ENCODE peak calls at places on chromosomes 13 and 19, in four cellular contexts. C is OCI-LY7, B is cardiac muscle cell, O is right atrium auricular region. G is an unnamed sample.

GRCh38 chr13:26693749-26694463 is 66.7 kb downstream of the GPR12 start:
- DNase-seq in O (no peak), C (no peak), B (no peak), G (no peak)

GRCh38 chr19:28406966-28407365 is 806.0 kb downstream of the UQCRFS1 start:
- DNase-seq in C (no peak), B (no peak), O (no peak), G (no peak)

GRCh38 chr19:22600690-22601648 is 33.2 kb upstream of the ZNF492 start:
- DNase-seq in C (no peak), O (peak; percentile 13), B (no peak), G (no peak)

GRCh38 chr13:75685239-75685697 is 49.1 kb downstream of the LMO7 start:
- DNase-seq in O (no peak), B (no peak), C (no peak), G (no peak)

GRCh38 chr19:4064073-4064550 is 2.6 kb downstream of the ZBTB7A start:
- DNase-seq in B (peak; percentile 20), C (no peak), O (no peak), G (no peak)

GRCh38 chr13:97226788-97227627 is 4.9 kb downstream of the MBNL2 start:
- DNase-seq in C (peak; percentile 24), B (no peak), O (no peak), G (peak; percentile 71)

GRCh38 chr13:95573226-95573625 is 20.7 kb downstream of the CLDN10 start:
- DNase-seq in O (no peak), B (no peak), C (no peak), G (no peak)

GRCh38 chr19:38596057-38596981 is 21.4 kb downstream of the MAP4K1 start:
- DNase-seq in O (no peak), B (peak; percentile 90), C (no peak), G (no peak)

GRCh38 chr19:38134538-38135149 is 89.4 kb downstream of the DPF1 start:
- DNase-seq in O (no peak), C (peak; percentile 57), B (peak; percentile 67), G (peak; percentile 53)

GRCh38 chr19:16385821-16386220 is 61.2 kb downstream of the KLF2 start:
- DNase-seq in C (no peak), O (no peak), B (no peak), G (no peak)

GRCh38 chr19:7888145-7888825 is at the start of gene LRRC8E:
- DNase-seq in B (peak; percentile 76), O (no peak), C (no peak), G (no peak)

GRCh38 chr13:27466513-27466912 is 16.1 kb upstream of the MTIF3 start:
- DNase-seq in O (no peak), C (no peak), B (no peak), G (no peak)

GRCh38 chr13:94093652-94094310 is 385.7 kb downstream of the DCT start:
- DNase-seq in C (no peak), B (no peak), O (no peak), G (no peak)

GRCh38 chr13:106350208-106350607 is 185.3 kb downstream of the EFNB2 start:
- DNase-seq in O (no peak), C (no peak), B (no peak), G (no peak)

GRCh38 chr19:28727133-28727834 is 485.7 kb downstream of the UQCRFS1 start:
- DNase-seq in C (no peak), O (no peak), B (peak; percentile 66), G (peak; percentile 37)

GRCh38 chr19:13830761-13831481 is 35.7 kb downstream of the ZSWIM4 start:
- DNase-seq in C (no peak), B (no peak), O (no peak), G (no peak)

GRCh38 chr19:46678110-46678732 is 17.2 kb upstream of the DACT3 start:
- DNase-seq in C (peak; percentile 78), B (peak; percentile 36), O (no peak), G (peak; percentile 65)

GRCh38 chr13:99196466-99197256 is 4.0 kb upstream of the UBAC2 start:
- DNase-seq in C (peak; percentile 49), O (no peak), B (no peak), G (peak; percentile 65)

GRCh38 chr19:33426621-33427475 is 53.3 kb downstream of the CEBPG start:
- DNase-seq in C (no peak), B (peak; percentile 18), O (no peak), G (no peak)

GRCh38 chr13:41751277-41751676 is 209.6 kb downstream of the VWA8 start:
- DNase-seq in O (no peak), B (peak; percentile 58), C (no peak), G (no peak)

GRCh38 chr13:112999414-113000177 is 30.6 kb downstream of the MCF2L start:
- DNase-seq in B (no peak), O (no peak), C (no peak), G (no peak)

GRCh38 chr13:112996671-112997091 is 27.7 kb downstream of the MCF2L start:
- DNase-seq in O (no peak), C (no peak), B (no peak), G (no peak)

GRCh38 chr13:112995395-112996091 is 26.5 kb downstream of the MCF2L start:
- DNase-seq in C (no peak), O (no peak), B (peak; percentile 18), G (no peak)

GRCh38 chr13:112998506-112999280 is 29.7 kb downstream of the MCF2L start:
- DNase-seq in C (no peak), O (no peak), B (no peak), G (no peak)

GRCh38 chr13:112997188-112998135 is 28.4 kb downstream of the MCF2L start:
- DNase-seq in B (no peak), O (no peak), C (no peak), G (no peak)
- H3K4me3 ChIP-seq in B (no peak overlapping the region), O (no peak overlapping the region), C (no peak overlapping the region), G (no peak overlapping the region)

GRCh38 chr19:48186015-48186414 is 15.5 kb downstream of the ZSWIM9 start:
- DNase-seq in O (no peak), C (peak; percentile 36), B (no peak), G (no peak)
- H3K4me3 ChIP-seq in O (no peak overlapping the region), C (peak overlapping the region; percentile 58), B (no peak overlapping the region), G (no peak overlapping the region)

DNA sequence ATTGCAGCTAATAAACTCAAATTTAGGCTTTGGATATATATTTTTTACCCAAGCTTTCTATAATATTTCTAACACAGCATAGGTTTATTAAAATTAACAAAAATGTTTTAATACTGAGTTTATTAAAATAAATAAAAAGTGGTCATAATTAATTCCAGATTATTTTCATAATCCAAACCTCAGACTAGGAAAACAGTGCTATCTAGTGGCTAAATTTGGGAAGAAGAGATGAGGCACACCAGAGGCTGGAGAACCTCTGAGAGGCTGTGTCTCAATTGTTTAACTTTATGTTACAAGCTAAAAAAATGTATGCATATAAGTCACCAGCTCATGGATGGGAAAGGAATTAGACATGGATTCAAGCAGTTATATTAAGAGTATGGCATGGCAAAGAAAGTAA is 392.5 kb downstream of the DIAPH3 start:
- DNase-seq in B (peak; percentile 38), C (no peak), O (no peak), G (no peak)
- H3K4me3 ChIP-seq in B (no peak overlapping the region), C (no peak overlapping the region), O (no peak overlapping the region), G (no peak overlapping the region)

DNA sequence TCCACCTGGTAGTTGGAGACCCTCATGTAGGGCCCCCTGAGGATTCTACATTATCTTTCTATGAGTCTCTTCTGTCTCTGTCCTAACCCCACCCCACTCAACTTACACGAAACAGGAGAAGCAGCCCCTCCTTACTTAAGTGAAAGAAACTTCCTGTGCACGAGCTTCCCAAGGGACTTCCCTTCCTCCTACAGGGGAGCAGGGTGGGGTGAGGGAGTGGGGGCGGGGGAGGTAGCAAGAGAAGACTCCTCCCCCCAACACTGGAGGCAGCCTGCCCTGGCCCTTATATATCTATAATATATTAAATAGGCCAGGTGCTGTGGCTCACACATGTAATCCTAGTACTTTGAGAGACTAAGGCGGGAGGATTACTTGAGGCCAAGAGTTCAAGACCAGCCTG is 5.5 kb upstream of the PDE4C start:
- DNase-seq in B (no peak), C (peak; percentile 84), O (no peak), G (no peak)
- H3K4me3 ChIP-seq in B (no peak overlapping the region), C (peak overlapping the region; percentile 39), O (no peak overlapping the region), G (no peak overlapping the region)

GRCh38 chr19:54449701-54450069 is 686 bp downstream of the LENG8 start:
- DNase-seq in C (no peak), O (no peak), B (no peak), G (no peak)
- H3K4me3 ChIP-seq in C (peak overlapping the region; percentile 98), O (peak overlapping the region; percentile 69), B (peak overlapping the region; percentile 63), G (peak overlapping the region; percentile 98)

DNA sequence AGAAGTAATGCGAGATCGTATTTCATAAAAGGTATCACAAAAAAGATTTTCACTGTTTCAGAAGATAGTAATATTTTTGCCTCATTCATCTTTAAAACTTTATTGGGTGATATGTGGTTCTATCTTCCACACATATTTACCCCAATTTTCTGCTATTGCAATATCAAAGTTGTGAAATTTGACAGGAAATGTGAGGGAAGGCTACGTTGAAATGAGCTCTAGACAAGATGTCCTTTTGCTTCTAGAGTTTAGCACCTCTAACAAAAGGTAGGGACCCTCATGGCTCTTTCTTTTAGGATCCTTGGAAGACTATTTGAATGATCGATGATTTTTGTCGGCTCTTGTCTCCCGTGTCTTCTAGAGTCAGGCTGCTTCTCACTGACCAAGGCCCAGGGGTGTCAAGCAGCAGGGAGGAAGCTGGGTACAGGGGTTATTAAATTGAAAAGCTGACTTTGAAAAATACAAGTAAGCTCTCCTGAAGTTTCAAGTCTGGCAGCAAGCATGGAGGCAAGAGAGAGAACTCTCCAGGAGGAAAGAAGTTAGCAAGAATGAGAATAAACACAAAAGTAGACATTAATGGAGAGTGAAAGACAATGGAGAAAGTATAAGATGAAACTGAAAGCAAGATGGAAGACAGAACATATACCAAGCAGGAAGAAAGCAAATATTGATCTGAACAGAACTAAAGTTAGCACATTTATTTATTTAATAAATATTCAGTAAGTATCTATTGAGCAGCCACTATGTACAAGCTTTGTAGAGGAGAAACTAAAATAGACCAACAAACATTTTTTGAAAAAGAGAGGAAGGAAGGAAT is 73.4 kb downstream of the RUBCNL start:
- DNase-seq in C (no peak), O (no peak), B (no peak), G (no peak)
- H3K4me3 ChIP-seq in C (no peak overlapping the region), O (no peak overlapping the region), B (no peak overlapping the region), G (no peak overlapping the region)

GRCh38 chr19:50563597-50563996 is 4.6 kb downstream of the LRRC4B start:
- DNase-seq in O (no peak), C (no peak), B (no peak), G (no peak)
- H3K4me3 ChIP-seq in O (no peak overlapping the region), C (no peak overlapping the region), B (no peak overlapping the region), G (no peak overlapping the region)

GRCh38 chr19:48735031-48735615 is 5.3 kb downstream of the RASIP1 start:
- DNase-seq in B (peak; percentile 79), C (no peak), O (no peak), G (no peak)
- H3K4me3 ChIP-seq in B (peak overlapping the region; percentile 38), C (no peak overlapping the region), O (no peak overlapping the region), G (no peak overlapping the region)